ENCODE peak calls at places on chromosomes 6 and 20, in nine cellular contexts. H is NB4, B is astrocyte of the cerebellum, F is left cardiac atrium, X is WTC11, V is posterior cingulate gyrus, L is AG20443, U is EL, N is LHCN-M2. O is an unnamed sample.

GRCh38 chr6:20220345-20220744 is 8.1 kb upstream of the MBOAT1 start:
- DNase-seq in U (no peak), H (no peak), L (no peak), V (no peak), B (no peak), N (no peak), X (no peak), F (no peak), O (no peak)

GRCh38 chr6:133041020-133041419 is 200.1 kb upstream of the EYA4 start:
- DNase-seq in F (no peak), L (no peak), U (no peak), X (no peak), V (no peak), B (no peak), N (no peak), H (no peak), O (no peak)

GRCh38 chr6:156718647-156719394 is 58.4 kb upstream of the ARID1B start:
- DNase-seq in H (peak; percentile 83), B (no peak), L (peak; percentile 81), F (peak; percentile 41), U (peak; percentile 67), V (no peak), X (no peak), N (peak; percentile 75), O (no peak)

GRCh38 chr20:62861732-62862336 is at the start of gene TCFL5:
- DNase-seq in L (peak; percentile 99), V (peak; percentile 91), X (peak; percentile 81), N (peak; percentile 70), H (peak; percentile 89), F (peak; percentile 89), B (no peak), U (peak; percentile 79), O (peak; percentile 94)

GRCh38 chr6:110581682-110582081 is 105.3 kb upstream of the SLC22A16 start:
- DNase-seq in U (no peak), L (no peak), F (no peak), X (no peak), V (no peak), N (peak; percentile 26), B (no peak), H (no peak), O (no peak)

GRCh38 chr6:70844301-70844700 is 112.6 kb downstream of the B3GAT2 start:
- DNase-seq in H (no peak), X (no peak), B (no peak), L (no peak), U (no peak), V (no peak), N (no peak), F (no peak), O (no peak)

GRCh38 chr20:62641749-62642665 is at the start of gene SLCO4A1:
- DNase-seq in U (peak; percentile 78), F (peak; percentile 87), N (peak; percentile 7), H (peak; percentile 95), V (peak; percentile 78), B (no peak), L (peak; percentile 72), X (peak; percentile 73), O (peak; percentile 80)

GRCh38 chr6:30322527-30323501 is 3.9 kb upstream of the TRIM39 start:
- DNase-seq in U (peak; percentile 92), V (no peak), H (peak; percentile 16), X (peak; percentile 21), B (no peak), F (no peak), N (peak; percentile 74), L (peak; percentile 12), O (no peak)

GRCh38 chr20:15682690-15683089 is 890.6 kb downstream of the KIF16B start:
- DNase-seq in U (peak; percentile 32), X (no peak), H (no peak), N (no peak), L (no peak), B (no peak), F (no peak), V (no peak), O (no peak)

GRCh38 chr6:31769684-31770371 is 7.3 kb downstream of the VWA7 start:
- DNase-seq in N (peak; percentile 43), X (peak; percentile 93), U (peak; percentile 65), F (peak; percentile 57), V (no peak), H (peak; percentile 83), B (no peak), L (peak; percentile 88), O (peak; percentile 56)

GRCh38 chr20:60224914-60225313 is 266.7 kb downstream of the CDH26 start:
- DNase-seq in L (no peak), H (peak; percentile 38), U (peak; percentile 59), V (no peak), X (peak; percentile 55), N (no peak), F (no peak), B (no peak), O (peak; percentile 57)

GRCh38 chr20:51489611-51490010 is 52.9 kb downstream of the NFATC2 start:
- DNase-seq in N (no peak), F (no peak), H (no peak), L (no peak), B (no peak), V (no peak), U (no peak), X (no peak), O (no peak)

GRCh38 chr6:54254886-54255285 is 53.4 kb upstream of the TINAG start:
- DNase-seq in X (no peak), V (no peak), H (no peak), U (no peak), B (no peak), L (no peak), F (no peak), N (no peak), O (no peak)

GRCh38 chr6:112626468-112627082 is 279.4 kb downstream of the RFPL4B start:
- DNase-seq in X (no peak), F (no peak), N (peak; percentile 90), U (peak; percentile 60), B (no peak), H (peak; percentile 46), L (peak; percentile 47), V (no peak), O (no peak)

GRCh38 chr6:167825759-167826229 is 917 bp upstream of the AFDN start:
- DNase-seq in X (peak; percentile 87), U (peak; percentile 56), V (no peak), B (no peak), H (no peak), L (peak; percentile 60), F (peak; percentile 59), N (peak; percentile 26), O (peak; percentile 84)

GRCh38 chr6:155201461-155202226 is 62.2 kb upstream of the CLDN20 start:
- DNase-seq in B (peak; percentile 70), U (peak; percentile 93), H (no peak), V (no peak), X (no peak), F (no peak), L (peak; percentile 50), N (peak; percentile 80), O (no peak)

GRCh38 chr6:86586195-86586594 is 351.1 kb upstream of the HTR1E start:
- DNase-seq in L (no peak), B (no peak), F (no peak), V (no peak), U (no peak), X (no peak), H (no peak), N (no peak), O (no peak)

GRCh38 chr6:20554326-20554725 is 20.1 kb downstream of the CDKAL1 start:
- DNase-seq in X (no peak), H (no peak), B (no peak), U (no peak), N (peak; percentile 32), F (no peak), V (no peak), L (no peak), O (no peak)

GRCh38 chr6:72413884-72414283 is 208.0 kb upstream of the KCNQ5 start:
- DNase-seq in X (no peak), U (no peak), L (peak; percentile 20), F (no peak), H (no peak), N (peak; percentile 91), V (no peak), B (no peak), O (no peak)

GRCh38 chr6:92708945-92709344 is 710.4 kb downstream of the EPHA7 start:
- DNase-seq in B (no peak), F (no peak), N (no peak), U (no peak), H (no peak), L (no peak), V (no peak), X (no peak), O (no peak)

GRCh38 chr6:11890849-11891248 is 112.2 kb upstream of the ADTRP start:
- DNase-seq in H (no peak), U (no peak), N (peak; percentile 35), V (no peak), L (no peak), F (no peak), B (no peak), X (no peak), O (no peak)

GRCh38 chr6:2765896-2766766 is 938 bp downstream of the WRNIP1 start:
- DNase-seq in U (peak; percentile 51), L (peak; percentile 80), B (no peak), N (peak; percentile 37), V (no peak), X (peak; percentile 47), F (peak; percentile 59), H (peak; percentile 67), O (peak; percentile 61)

GRCh38 chr6:12034349-12034748 is 22.2 kb downstream of the HIVEP1 start:
- DNase-seq in N (no peak), F (no peak), L (no peak), V (no peak), B (no peak), H (no peak), U (no peak), X (no peak), O (no peak)

GRCh38 chr6:43146228-43146627 is 24.8 kb upstream of the SRF start:
- DNase-seq in U (no peak), X (no peak), N (no peak), B (no peak), H (no peak), L (no peak), F (no peak), V (no peak), O (no peak)

GRCh38 chr20:62966212-62967148 is 14.0 kb downstream of the SLC17A9 start:
- DNase-seq in H (no peak), N (no peak), F (no peak), X (no peak), L (no peak), B (no peak), U (no peak), V (no peak), O (no peak)

GRCh38 chr6:166678426-166678825 is 51.4 kb upstream of the RPS6KA2 start:
- DNase-seq in F (no peak), N (no peak), H (no peak), X (no peak), U (no peak), L (no peak), V (no peak), B (no peak), O (no peak)

GRCh38 chr6:89818977-89819335 is 638 bp downstream of the MDN1 start:
- DNase-seq in H (peak; percentile 78), F (no peak), V (peak; percentile 9), N (peak; percentile 28), L (peak; percentile 11), U (peak; percentile 42), X (no peak), B (no peak), O (no peak)

GRCh38 chr6:8803181-8803760 is 367.9 kb upstream of the SLC35B3 start:
- DNase-seq in N (no peak), V (no peak), U (no peak), F (no peak), X (no peak), L (no peak), B (no peak), H (no peak), O (no peak)

GRCh38 chr20:53853451-53853713 is 217.0 kb downstream of the BCAS1 start:
- DNase-seq in B (no peak), V (no peak), N (no peak), H (no peak), L (no peak), X (no peak), U (no peak), F (no peak), O (no peak)

GRCh38 chr6:143806282-143807102 is 36.6 kb upstream of the LTV1 start:
- DNase-seq in X (no peak), H (peak; percentile 94), B (peak; percentile 18), U (peak; percentile 82), L (peak; percentile 37), V (no peak), F (peak; percentile 60), N (peak; percentile 80), O (no peak)

GRCh38 chr20:9200196-9200595 is 131.3 kb downstream of the PLCB4 start:
- DNase-seq in X (no peak), F (no peak), H (no peak), L (peak; percentile 35), U (no peak), V (no peak), B (no peak), N (no peak), O (no peak)

O was measured in glutamatergic neuron.